ENCODE peak calls at places on chromosomes 13 and 19, in six cellular contexts. X is pancreas, D is fibroblast of mammary gland, V is WERI-Rb-1, C is cardiac muscle cell, T is brain microvascular endothelial cell. Q is an unnamed sample.

GRCh38 chr19:6108721-6109633 is 1.3 kb downstream of the RFX2 start:
- DNase-seq in C (no peak), V (no peak), D (peak; percentile 59), T (no peak), X (no peak), Q (peak; percentile 75)

GRCh38 chr13:59374720-59375119 is 789.0 kb downstream of the DIAPH3 start:
- DNase-seq in T (no peak), X (no peak), C (peak; percentile 32), D (no peak), V (no peak), Q (no peak)

GRCh38 chr19:35760711-35761349 is 2.9 kb downstream of the PROSER3 start:
- DNase-seq in T (no peak), V (no peak), X (no peak), C (no peak), D (no peak), Q (no peak)

GRCh38 chr13:23741879-23742510 is 147.2 kb downstream of the MIPEP start:
- DNase-seq in C (no peak), T (no peak), X (no peak), D (peak; percentile 15), V (peak; percentile 58), Q (no peak)

GRCh38 chr19:58563034-58563573 is 4.7 kb upstream of the UBE2M start:
- DNase-seq in T (no peak), D (no peak), X (peak; percentile 75), C (no peak), V (peak; percentile 78), Q (peak; percentile 26)

GRCh38 chr13:114025432-114026127 is 51.7 kb upstream of the C13orf46 start:
- DNase-seq in D (peak; percentile 81), V (peak; percentile 75), T (peak; percentile 61), X (no peak), C (peak; percentile 21), Q (peak; percentile 74)

GRCh38 chr13:110017379-110017778 is 231.0 kb upstream of the IRS2 start:
- DNase-seq in D (peak; percentile 93), V (no peak), C (no peak), T (peak; percentile 84), X (no peak), Q (peak; percentile 92)

GRCh38 chr19:6521718-6522646 is 8.8 kb upstream of the TNFSF9 start:
- DNase-seq in T (peak; percentile 9), C (no peak), V (no peak), D (peak; percentile 45), X (no peak), Q (peak; percentile 36)

GRCh38 chr19:33868821-33869412 is 72.2 kb downstream of the KCTD15 start:
- DNase-seq in C (peak; percentile 30), D (no peak), V (no peak), T (no peak), X (no peak), Q (peak; percentile 44)

GRCh38 chr13:52061587-52061986 is 37.1 kb downstream of the UTP14C start:
- DNase-seq in V (no peak), D (no peak), T (no peak), X (no peak), C (no peak), Q (no peak)

GRCh38 chr13:87123987-87124784 is 547.0 kb upstream of the SLITRK5 start:
- DNase-seq in D (peak; percentile 98), V (no peak), X (no peak), C (peak; percentile 19), T (peak; percentile 96), Q (peak; percentile 89)

GRCh38 chr13:30119476-30119875 is 187.9 kb downstream of the KATNAL1 start:
- DNase-seq in X (no peak), C (no peak), T (no peak), V (no peak), D (peak; percentile 70), Q (peak; percentile 64)

GRCh38 chr13:112159575-112160547 is 92.9 kb downstream of the SOX1 start:
- DNase-seq in X (peak; percentile 26), C (no peak), V (no peak), T (no peak), D (no peak), Q (no peak)

GRCh38 chr19:38695832-38696732 is 48.2 kb downstream of the CAPN12 start:
- DNase-seq in C (no peak), X (no peak), V (no peak), D (no peak), T (no peak), Q (no peak)

GRCh38 chr19:40590464-40591265 is 10.5 kb upstream of the LTBP4 start:
- DNase-seq in C (no peak), V (no peak), T (no peak), D (no peak), X (no peak), Q (no peak)

GRCh38 chr13:75635101-75635620 is 969 bp upstream of the LMO7 start:
- DNase-seq in D (peak; percentile 34), X (no peak), C (no peak), T (no peak), V (no peak), Q (no peak)

GRCh38 chr13:76892488-76892887 is 6.3 kb upstream of the KCTD12 start:
- DNase-seq in C (no peak), V (no peak), T (no peak), X (no peak), D (no peak), Q (no peak)

DNA sequence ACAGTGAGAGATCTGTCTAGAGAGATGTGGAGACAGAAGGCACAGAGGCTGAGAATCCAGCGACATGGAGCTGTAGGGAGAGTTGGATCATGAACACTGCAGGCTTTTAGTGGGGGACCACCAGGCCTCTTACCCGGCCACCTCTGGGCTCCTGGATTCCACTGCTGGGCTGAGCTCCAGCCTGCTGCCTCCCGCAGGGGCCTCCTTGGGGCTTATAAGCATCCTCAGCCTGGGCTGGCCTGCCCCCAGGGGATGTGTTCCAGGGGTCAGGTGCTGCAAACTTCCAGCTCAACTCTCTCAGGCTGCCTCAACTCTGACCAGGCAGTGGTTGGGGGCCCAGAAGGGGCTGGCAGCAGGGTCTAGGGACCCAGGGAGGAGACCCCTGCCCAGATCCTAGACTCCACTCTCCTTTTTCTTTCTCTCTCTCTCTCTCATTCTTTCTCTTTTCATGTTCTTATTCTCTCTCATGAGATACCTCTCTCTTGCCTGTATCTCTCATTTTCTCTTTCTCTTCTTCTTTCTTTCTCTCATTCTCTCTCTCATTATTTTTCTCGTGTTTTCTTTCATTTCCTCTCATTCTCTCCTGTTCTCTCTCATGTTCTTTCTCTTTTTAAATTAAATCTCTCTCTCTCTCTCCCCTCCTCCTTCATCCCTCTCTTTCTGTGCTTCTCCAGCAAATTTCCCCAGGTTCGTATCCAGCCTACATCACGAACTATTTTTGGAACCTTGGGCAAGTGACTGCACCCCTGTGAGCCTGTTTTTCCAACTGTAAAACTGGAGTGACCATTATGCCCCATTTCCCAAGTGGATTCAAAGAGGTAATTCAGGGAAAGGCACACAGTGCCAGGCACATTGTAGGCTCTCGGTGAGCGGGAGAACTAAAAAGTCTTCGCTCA is at the start of gene KLK4:
- DNase-seq in V (no peak), C (no peak), D (no peak), X (peak; percentile 35), T (no peak), Q (no peak)
- TF ChIP-seq CTCF in V (no peak), C (no peak), D (no peak), X (no peak), T (no peak), Q (no peak)

DNA sequence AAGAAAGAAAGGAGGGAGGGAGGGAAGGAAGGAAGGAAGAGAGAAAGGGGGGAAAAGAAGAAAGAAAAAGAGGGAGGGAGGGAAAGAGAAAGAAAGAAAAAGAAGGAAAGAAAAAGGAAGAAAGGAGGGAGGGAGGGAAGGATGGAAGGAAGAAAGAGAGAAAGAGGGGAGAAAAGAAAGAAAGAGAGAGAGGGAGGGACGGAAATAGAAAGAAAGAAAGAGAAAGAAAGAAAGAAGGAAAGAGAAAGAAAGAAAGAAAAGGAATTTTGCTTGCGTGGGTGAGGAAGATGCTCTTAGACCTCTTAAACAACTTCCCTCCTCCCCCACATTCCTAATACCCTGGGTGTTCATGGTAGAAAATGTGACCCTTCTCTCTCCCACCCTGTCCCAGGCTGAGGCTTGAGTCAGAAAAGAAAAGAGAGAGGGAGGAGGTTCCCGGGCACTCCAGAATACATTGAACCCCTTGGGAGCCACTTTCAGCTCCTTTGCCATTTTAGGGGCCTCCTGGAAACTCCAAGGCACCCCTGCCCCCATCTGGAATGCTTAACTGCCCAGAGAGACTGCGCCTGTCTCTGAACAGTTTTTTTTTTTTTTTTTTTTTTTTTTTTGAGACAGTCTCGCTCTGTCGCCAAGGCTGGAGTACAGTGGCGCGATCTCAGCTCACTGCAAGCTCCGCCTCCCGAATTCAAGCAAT is 9.2 kb upstream of the KANK3 start:
- DNase-seq in V (no peak), T (peak; percentile 47), C (no peak), D (no peak), X (no peak), Q (peak; percentile 71)
- H3K4me3 ChIP-seq in V (no peak overlapping the region), T (peak overlapping the region; percentile 35), C (no peak overlapping the region), D (no peak overlapping the region), X (no peak overlapping the region), Q (peak overlapping the region; percentile 13)

DNA sequence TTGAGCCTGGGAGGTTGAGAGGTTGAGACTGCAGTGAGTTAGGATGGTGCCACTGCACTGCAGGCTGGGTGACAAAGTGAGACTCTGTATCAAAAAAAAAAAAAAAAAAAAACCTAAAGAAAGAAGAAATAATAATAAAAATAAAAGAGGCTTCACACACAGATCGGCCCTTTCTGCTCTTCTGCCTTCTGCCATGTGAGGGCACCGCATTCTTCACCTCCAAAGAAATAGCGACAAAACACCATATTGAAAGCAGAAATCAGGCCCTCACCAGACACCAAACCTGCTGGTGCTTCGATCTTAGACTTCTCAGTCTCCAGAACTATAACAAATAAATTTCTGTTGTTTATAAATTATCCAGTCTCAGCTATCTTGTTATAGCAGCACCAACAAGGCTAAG is 3.0 kb downstream of the ZNF649 start:
- DNase-seq in T (no peak), V (no peak), D (no peak), C (no peak), X (no peak), Q (no peak)
- TF ChIP-seq CTCF in T (peak; percentile 2), V (peak; percentile 22), D (no peak), C (no peak), X (no peak), Q (no peak)

GRCh38 chr19:2216361-2217225 is 19.5 kb downstream of the PLEKHJ1 start:
- DNase-seq in T (no peak), V (no peak), C (no peak), D (no peak), X (no peak), Q (no peak)

GRCh38 chr19:2214253-2214652 is 21.9 kb downstream of the PLEKHJ1 start:
- DNase-seq in X (no peak), T (no peak), D (no peak), C (no peak), V (no peak), Q (no peak)

GRCh38 chr19:2219726-2220125 is 16.4 kb downstream of the PLEKHJ1 start:
- DNase-seq in D (no peak), C (no peak), X (no peak), T (no peak), V (no peak), Q (no peak)

GRCh38 chr19:2215281-2215751 is 20.8 kb downstream of the PLEKHJ1 start:
- DNase-seq in X (no peak), V (no peak), T (no peak), C (no peak), D (no peak), Q (no peak)

GRCh38 chr19:2217591-2217990 is 18.5 kb downstream of the PLEKHJ1 start:
- DNase-seq in C (no peak), D (no peak), V (no peak), T (no peak), X (no peak), Q (no peak)
- H3K4me3 ChIP-seq in C (no peak overlapping the region), D (no peak overlapping the region), V (no peak overlapping the region), T (no peak overlapping the region), X (no peak overlapping the region), Q (no peak overlapping the region)